ENCODE peak calls at places on chromosomes 12 and 14, in eight cellular contexts. I is GM12878, H is ovary, K is suprapubic skin, F is IMR-90, S is transverse colon, G is heart left ventricle, O is testis. M is an unnamed sample.

GRCh38 chr12:128077211-128077916 is 189.6 kb upstream of the TMEM132C start:
- DNase-seq in I (no peak), H (no peak), K (no peak), F (no peak), S (no peak), G (no peak), O (no peak), M (no peak)

GRCh38 chr12:102824218-102824835 is 92.7 kb downstream of the PAH start:
- DNase-seq in I (no peak), H (peak; percentile 22), K (no peak), F (peak; percentile 2), S (no peak), G (peak; percentile 63), O (peak; percentile 75), M (peak; percentile 7)

GRCh38 chr14:99175331-99176155 is 96.5 kb downstream of the BCL11B start:
- DNase-seq in I (no peak), H (no peak), K (peak; percentile 62), F (no peak), S (no peak), G (no peak), O (no peak), M (no peak)

GRCh38 chr12:64137117-64137516 is 85.0 kb downstream of the KICS2 start:
- DNase-seq in I (no peak), H (no peak), K (no peak), F (peak; percentile 59), S (no peak), G (no peak), O (no peak), M (no peak)

GRCh38 chr14:33307691-33308369 is 369.2 kb downstream of the NPAS3 start:
- DNase-seq in I (no peak), H (peak; percentile 45), K (peak; percentile 79), F (no peak), S (no peak), G (peak; percentile 63), O (peak; percentile 17), M (no peak)

GRCh38 chr14:54881761-54882401 is 20.7 kb downstream of the GCH1 start:
- DNase-seq in I (no peak), H (no peak), K (no peak), F (peak; percentile 35), S (no peak), G (no peak), O (no peak), M (no peak)

GRCh38 chr14:38078393-38078792 is 129.3 kb upstream of the SSTR1 start:
- DNase-seq in I (no peak), H (no peak), K (no peak), F (no peak), S (peak; percentile 12), G (no peak), O (no peak), M (no peak)

GRCh38 chr14:24232645-24233537 is at the start of gene GMPR2:
- DNase-seq in I (no peak), H (no peak), K (no peak), F (no peak), S (no peak), G (peak; percentile 79), O (no peak), M (peak; percentile 54)

GRCh38 chr14:93993382-93993781 is 3.7 kb upstream of the CCDC197 start:
- DNase-seq in I (no peak), H (no peak), K (no peak), F (no peak), S (no peak), G (no peak), O (no peak), M (no peak)

GRCh38 chr12:42643881-42644579 is 54.5 kb upstream of the PRICKLE1 start:
- DNase-seq in I (no peak), H (no peak), K (no peak), F (no peak), S (no peak), G (no peak), O (no peak), M (no peak)

GRCh38 chr12:111942557-111942956 is 70.4 kb downstream of the TMEM116 start:
- DNase-seq in I (no peak), H (no peak), K (no peak), F (peak; percentile 94), S (peak; percentile 30), G (no peak), O (no peak), M (no peak)

GRCh38 chr14:105168496-105168978 is at the start of gene JAG2:
- DNase-seq in I (no peak), H (no peak), K (no peak), F (no peak), S (peak; percentile 57), G (peak; percentile 85), O (peak; percentile 82), M (peak; percentile 40)
- TF ChIP-seq POLR2A in I (no peak), H (no peak), K (no peak), F (no peak), S (no peak), G (no peak), O (no peak), M (no peak)

GRCh38 chr12:53046655-53047220 is 3.1 kb upstream of the TNS2 start:
- DNase-seq in I (no peak), H (peak; percentile 93), K (peak; percentile 94), F (peak; percentile 86), S (peak; percentile 83), G (peak; percentile 91), O (peak; percentile 93), M (peak; percentile 63)
- TF ChIP-seq POLR2A in I (no peak), H (peak; percentile 97), K (peak; percentile 83), F (peak; percentile 87), S (peak; percentile 96), G (peak; percentile 97), O (peak; percentile 91), M (peak; percentile 26)

DNA sequence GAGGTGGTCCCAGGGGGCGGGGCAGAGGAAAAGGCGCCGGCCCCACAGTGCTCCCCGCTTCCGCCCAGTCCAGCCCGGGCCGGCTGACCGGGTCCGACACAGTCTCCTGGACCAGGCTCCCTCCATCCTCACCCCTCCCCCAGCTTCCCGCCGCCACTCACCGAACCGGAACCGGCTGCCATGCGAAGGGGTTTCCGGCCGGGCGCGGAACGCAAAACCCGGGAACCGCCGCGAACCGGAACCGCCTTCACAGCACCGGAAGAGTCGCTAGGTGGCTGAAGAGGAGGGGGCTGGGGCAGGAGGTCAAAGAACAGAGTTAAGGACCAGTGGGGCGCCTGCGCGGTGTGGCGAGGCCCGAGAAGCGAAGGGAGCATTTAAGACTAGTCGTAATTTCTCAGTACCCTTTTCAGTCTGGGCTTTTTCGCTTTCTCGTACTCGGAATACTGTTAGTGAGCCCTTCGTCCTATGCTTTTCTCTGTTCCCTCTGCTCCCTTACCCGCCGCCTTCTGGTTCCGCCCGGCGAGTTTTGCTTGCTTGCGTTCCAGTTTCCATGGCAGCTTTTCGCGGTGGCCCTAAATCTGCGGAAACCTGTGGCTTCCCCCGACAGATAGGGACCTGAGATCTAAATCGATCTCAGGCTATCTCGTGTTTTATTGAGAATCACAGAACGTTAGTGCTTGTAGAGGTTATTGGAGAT is at the start of gene SENP1:
- DNase-seq in I (peak; percentile 75), H (peak; percentile 87), K (peak; percentile 93), F (peak; percentile 81), S (peak; percentile 90), G (peak; percentile 94), O (peak; percentile 92), M (peak; percentile 96)
- TF ChIP-seq POLR2A in I (peak; percentile 71), H (peak; percentile 19), K (no peak), F (peak; percentile 59), S (peak; percentile 38), G (peak; percentile 17), O (no peak), M (no peak)

GRCh38 chr12:124881123-124881522 is 17.5 kb upstream of the SCARB1 start:
- DNase-seq in I (no peak), H (no peak), K (no peak), F (no peak), S (no peak), G (no peak), O (no peak), M (no peak)
- TF ChIP-seq POLR2A in I (no peak), H (no peak), K (no peak), F (no peak), S (no peak), G (no peak), O (no peak), M (no peak)